ENCODE peak calls at places on chromosomes 11 and 22, in six cellular contexts. S, G, Q, X, T and N are unnamed samples.

GRCh38 chr11:106956887-106957505 is 61.3 kb downstream of the GUCY1A2 start:
- DNase-seq in S (no peak), G (no peak), Q (no peak), X (no peak), T (no peak), N (no peak)

GRCh38 chr11:19524171-19524671 is 188.4 kb upstream of the NAV2 start:
- DNase-seq in S (no peak), G (no peak), Q (no peak), X (no peak), T (peak), N (no peak)

GRCh38 chr11:102798012-102798746 is at the start of gene MMP1:
- DNase-seq in S (no peak), G (no peak), Q (peak), X (no peak), T (peak), N (no peak)

GRCh38 chr11:67268036-67268683 is 1.9 kb downstream of the GRK2 start:
- DNase-seq in S (peak), G (peak), Q (no peak), X (no peak), T (no peak), N (peak)

GRCh38 chr11:134691985-134692384 is 279.9 kb upstream of the B3GAT1 start:
- DNase-seq in S (no peak), G (no peak), Q (no peak), X (no peak), T (no peak), N (no peak)

GRCh38 chr11:44754876-44755552 is 28.3 kb downstream of the TSPAN18 start:
- DNase-seq in S (no peak), G (no peak), Q (no peak), X (peak), T (no peak), N (no peak)

GRCh38 chr11:117600261-117600783 is 196.7 kb downstream of the DSCAML1 start:
- DNase-seq in S (no peak), G (no peak), Q (no peak), X (peak), T (no peak), N (no peak)

GRCh38 chr22:32205974-32206773 is 1.3 kb upstream of the RFPL2 start:
- DNase-seq in S (no peak), G (no peak), Q (no peak), X (no peak), T (no peak), N (no peak)

GRCh38 chr11:45850446-45850845 is 3.2 kb downstream of the CRY2 start:
- DNase-seq in S (no peak), G (no peak), Q (peak), X (no peak), T (peak), N (no peak)

GRCh38 chr11:32809313-32809712 is 14.9 kb upstream of the CCDC73 start:
- DNase-seq in S (peak), G (peak), Q (peak), X (peak), T (peak), N (no peak)

GRCh38 chr22:18966748-18967147 is 30.7 kb upstream of the PRODH start:
- DNase-seq in S (no peak), G (no peak), Q (no peak), X (no peak), T (no peak), N (no peak)

GRCh38 chr11:128310676-128311445 is 276.5 kb downstream of the ETS1 start:
- DNase-seq in S (no peak), G (peak), Q (no peak), X (no peak), T (peak), N (no peak)

GRCh38 chr11:26974068-26974790 is 19.7 kb upstream of the FIBIN start:
- DNase-seq in S (no peak), G (no peak), Q (no peak), X (no peak), T (peak), N (no peak)

GRCh38 chr11:133560467-133560866 is 28.2 kb upstream of the OPCML start:
- DNase-seq in S (no peak), G (no peak), Q (no peak), X (no peak), T (no peak), N (no peak)

GRCh38 chr22:43173566-43173965 is 13.4 kb downstream of the TTLL12 start:
- DNase-seq in S (no peak), G (no peak), Q (no peak), X (no peak), T (no peak), N (no peak)

GRCh38 chr11:120817131-120817530 is 206.8 kb upstream of the TBCEL start:
- DNase-seq in S (no peak), G (no peak), Q (no peak), X (no peak), T (no peak), N (no peak)

GRCh38 chr11:82682003-82682751 is 51.5 kb downstream of the FAM181B start:
- DNase-seq in S (peak), G (peak), Q (peak), X (peak), T (peak), N (no peak)

GRCh38 chr11:128313931-128314330 is 273.4 kb downstream of the ETS1 start:
- DNase-seq in S (no peak), G (no peak), Q (no peak), X (no peak), T (no peak), N (no peak)

GRCh38 chr11:107157146-107157808 is 139.0 kb upstream of the GUCY1A2 start:
- DNase-seq in S (no peak), G (no peak), Q (no peak), X (no peak), T (no peak), N (no peak)

GRCh38 chr22:41770715-41771452 is 29.6 kb upstream of the CCDC134 start:
- DNase-seq in S (no peak), G (no peak), Q (peak), X (no peak), T (no peak), N (no peak)

GRCh38 chr22:23044570-23044969 is 25.7 kb upstream of the GNAZ start:
- DNase-seq in S (no peak), G (no peak), Q (no peak), X (no peak), T (no peak), N (no peak)

GRCh38 chr11:125404811-125405481 is 91.1 kb downstream of the FEZ1 start:
- DNase-seq in S (peak), G (peak), Q (no peak), X (peak), T (peak), N (peak)

GRCh38 chr11:75421035-75421602 is 11.9 kb downstream of the KLHL35 start:
- DNase-seq in S (no peak), G (no peak), Q (no peak), X (no peak), T (no peak), N (no peak)

GRCh38 chr11:2779981-2780849 is 80.4 kb upstream of the KCNQ1OT1 start:
- DNase-seq in S (no peak), G (no peak), Q (no peak), X (no peak), T (no peak), N (peak)

GRCh38 chr11:65078151-65078550 is 5.7 kb downstream of the CDCA5 start:
- DNase-seq in S (peak), G (peak), Q (peak), X (peak), T (peak), N (peak)

GRCh38 chr11:46075928-46076327 is 45.3 kb downstream of the PHF21A start:
- DNase-seq in S (no peak), G (no peak), Q (no peak), X (no peak), T (no peak), N (no peak)

GRCh38 chr11:86138958-86139357 is 70.1 kb upstream of the PICALM start:
- DNase-seq in S (no peak), G (peak), Q (no peak), X (no peak), T (no peak), N (no peak)

GRCh38 chr11:9633674-9634073 is 30.2 kb upstream of the SWAP70 start:
- DNase-seq in S (no peak), G (no peak), Q (no peak), X (no peak), T (no peak), N (no peak)

GRCh38 chr11:120013325-120014250 is 124.3 kb downstream of the TRIM29 start:
- DNase-seq in S (no peak), G (peak), Q (no peak), X (peak), T (peak), N (no peak)

GRCh38 chr11:9677951-9678350 is 14.1 kb downstream of the SWAP70 start:
- DNase-seq in S (no peak), G (no peak), Q (no peak), X (no peak), T (no peak), N (no peak)

GRCh38 chr11:111406091-111406490 is 27.0 kb upstream of the POU2AF1 start:
- DNase-seq in S (no peak), G (no peak), Q (no peak), X (no peak), T (no peak), N (no peak)

GRCh38 chr11:70557742-70558485 is 159.6 kb downstream of the CTTN start:
- DNase-seq in S (no peak), G (no peak), Q (no peak), X (no peak), T (no peak), N (no peak)

GRCh38 chr11:77187776-77188175 is 59.7 kb downstream of the MYO7A start:
- DNase-seq in S (no peak), G (no peak), Q (no peak), X (no peak), T (no peak), N (no peak)

GRCh38 chr22:36319595-36320497 is 66.9 kb downstream of the APOL1 start:
- DNase-seq in S (no peak), G (no peak), Q (no peak), X (no peak), T (no peak), N (no peak)

GRCh38 chr11:45872513-45873356 is 12.7 kb upstream of the MAPK8IP1 start:
- DNase-seq in S (no peak), G (peak), Q (peak), X (peak), T (peak), N (no peak)

GRCh38 chr11:125079151-125079877 is 16.2 kb downstream of the SLC37A2 start:
- DNase-seq in S (no peak), G (no peak), Q (peak), X (no peak), T (no peak), N (no peak)

GRCh38 chr11:9039194-9039593 is 35.4 kb upstream of the NRIP3 start:
- DNase-seq in S (no peak), G (no peak), Q (peak), X (no peak), T (peak), N (no peak)

GRCh38 chr11:75532200-75532972 is 6.6 kb upstream of the GDPD5 start:
- DNase-seq in S (peak), G (peak), Q (peak), X (peak), T (peak), N (peak)